ENCODE peak calls at places on chromosome 4, in five cellular contexts. One of them, this sample, is unnamed.
A peak's percentile ranks its signal among the peaks of the same experiment; 100 is the strongest.

GRCh38 chr4:92121099-92121498 is 182.7 kb upstream of the GRID2 start:
- DNase-seq in fibroblast of mammary gland: no peak
- DNase-seq in CD8-positive, alpha-beta memory T cell: no peak
- DNase-seq in GM12891: no peak
- DNase-seq in astrocyte: peak; percentile 27
- DNase-seq in this sample: no peak

GRCh38 chr4:139951051-139951450 is 202.9 kb downstream of the MAML3 start:
- DNase-seq in fibroblast of mammary gland: peak; percentile 44
- DNase-seq in CD8-positive, alpha-beta memory T cell: no peak
- DNase-seq in GM12891: no peak
- DNase-seq in astrocyte: peak; percentile 67
- DNase-seq in this sample: no peak

GRCh38 chr4:82380344-82380743 is 6.6 kb upstream of the HNRNPD start:
- DNase-seq in fibroblast of mammary gland: no peak
- DNase-seq in CD8-positive, alpha-beta memory T cell: no peak
- DNase-seq in GM12891: no peak
- DNase-seq in astrocyte: no peak
- DNase-seq in this sample: no peak

GRCh38 chr4:74997942-74998341 is 65.0 kb downstream of the PARM1 start:
- DNase-seq in fibroblast of mammary gland: no peak
- DNase-seq in CD8-positive, alpha-beta memory T cell: no peak
- DNase-seq in GM12891: no peak
- DNase-seq in astrocyte: no peak
- DNase-seq in this sample: no peak

GRCh38 chr4:4260185-4260751 is 12.2 kb upstream of the TMEM128 start:
- DNase-seq in fibroblast of mammary gland: peak; percentile 65
- DNase-seq in CD8-positive, alpha-beta memory T cell: no peak
- DNase-seq in GM12891: peak; percentile 53
- DNase-seq in astrocyte: peak; percentile 36
- DNase-seq in this sample: peak; percentile 80

GRCh38 chr4:10033191-10033881 is 12.0 kb upstream of the SLC2A9 start:
- DNase-seq in fibroblast of mammary gland: peak; percentile 80
- DNase-seq in CD8-positive, alpha-beta memory T cell: no peak
- DNase-seq in GM12891: no peak
- DNase-seq in astrocyte: peak; percentile 80
- DNase-seq in this sample: no peak

GRCh38 chr4:71538528-71538927 is 199.7 kb downstream of the SLC4A4 start:
- DNase-seq in fibroblast of mammary gland: no peak
- DNase-seq in CD8-positive, alpha-beta memory T cell: no peak
- DNase-seq in GM12891: no peak
- DNase-seq in astrocyte: no peak
- DNase-seq in this sample: no peak

GRCh38 chr4:13298655-13299054 is 185.5 kb downstream of the RAB28 start:
- DNase-seq in fibroblast of mammary gland: no peak
- DNase-seq in CD8-positive, alpha-beta memory T cell: no peak
- DNase-seq in GM12891: no peak
- DNase-seq in astrocyte: no peak
- DNase-seq in this sample: no peak

GRCh38 chr4:179485781-179486180 is 2043.5 kb upstream of the AGA start:
- DNase-seq in fibroblast of mammary gland: no peak
- DNase-seq in CD8-positive, alpha-beta memory T cell: no peak
- DNase-seq in GM12891: no peak
- DNase-seq in astrocyte: no peak
- DNase-seq in this sample: no peak

GRCh38 chr4:59869056-59869455 is 1331.1 kb upstream of the ADGRL3 start:
- DNase-seq in fibroblast of mammary gland: no peak
- DNase-seq in CD8-positive, alpha-beta memory T cell: no peak
- DNase-seq in GM12891: no peak
- DNase-seq in astrocyte: no peak
- DNase-seq in this sample: no peak

GRCh38 chr4:144411700-144412099 is 234.3 kb upstream of the HHIP start:
- DNase-seq in fibroblast of mammary gland: no peak
- DNase-seq in CD8-positive, alpha-beta memory T cell: no peak
- DNase-seq in GM12891: no peak
- DNase-seq in astrocyte: no peak
- DNase-seq in this sample: no peak

GRCh38 chr4:138406881-138407280 is 164.7 kb upstream of the SLC7A11 start:
- DNase-seq in fibroblast of mammary gland: peak; percentile 35
- DNase-seq in CD8-positive, alpha-beta memory T cell: no peak
- DNase-seq in GM12891: no peak
- DNase-seq in astrocyte: peak; percentile 10
- DNase-seq in this sample: no peak

GRCh38 chr4:121050251-121050650 is 22.1 kb downstream of the NDNF start:
- DNase-seq in fibroblast of mammary gland: no peak
- DNase-seq in CD8-positive, alpha-beta memory T cell: no peak
- DNase-seq in GM12891: no peak
- DNase-seq in astrocyte: no peak
- DNase-seq in this sample: no peak

GRCh38 chr4:76219299-76220055 is 5.9 kb upstream of the SCARB2 start:
- DNase-seq in fibroblast of mammary gland: peak; percentile 83
- DNase-seq in CD8-positive, alpha-beta memory T cell: no peak
- DNase-seq in GM12891: no peak
- DNase-seq in astrocyte: peak; percentile 4
- DNase-seq in this sample: no peak

GRCh38 chr4:143587703-143588102 is 74.2 kb downstream of the SMARCA5 start:
- DNase-seq in fibroblast of mammary gland: peak; percentile 33
- DNase-seq in CD8-positive, alpha-beta memory T cell: no peak
- DNase-seq in GM12891: no peak
- DNase-seq in astrocyte: peak; percentile 1
- DNase-seq in this sample: no peak